ENCODE peak calls at places on chromosome 1, in six cellular contexts. R, C, P, Z, E and U are unnamed samples.

GRCh38 chr1:15923241-15923640 is 52.7 kb downstream of the ZBTB17 start:
- DNase-seq in C (no peak), E (peak), P (no peak), R (no peak), Z (no peak), U (no peak)

GRCh38 chr1:27403931-27404330 is 11.5 kb downstream of the GPR3 start:
- DNase-seq in E (no peak), C (no peak), P (no peak), Z (no peak), R (no peak), U (no peak)

GRCh38 chr1:5992814-5993552 is 758 bp upstream of the NPHP4 start:
- DNase-seq in Z (no peak), R (peak), P (no peak), E (no peak), C (no peak), U (no peak)

GRCh38 chr1:1059494-1060280 is 14.4 kb downstream of the RNF223 start:
- DNase-seq in P (peak), C (peak), Z (peak), R (peak), E (peak), U (peak)

GRCh38 chr1:20660363-20661234 is 570 bp downstream of the DDOST start:
- DNase-seq in C (no peak), R (no peak), Z (no peak), P (no peak), E (no peak), U (no peak)

GRCh38 chr1:7422561-7422960 is 348.5 kb upstream of the VAMP3 start:
- DNase-seq in C (peak), Z (peak), E (no peak), R (no peak), P (no peak), U (peak)

GRCh38 chr1:41619511-41620364 is 135.3 kb upstream of the EDN2 start:
- DNase-seq in E (no peak), C (peak), Z (no peak), R (peak), P (no peak), U (no peak)

GRCh38 chr1:199226163-199226562 is 587.3 kb downstream of the PTPRC start:
- DNase-seq in E (peak), Z (no peak), P (no peak), C (no peak), R (no peak), U (no peak)

GRCh38 chr1:118151312-118151937 is 33.6 kb downstream of the SPAG17 start:
- DNase-seq in Z (peak), C (peak), P (no peak), E (peak), R (peak), U (no peak)

GRCh38 chr1:178529364-178530036 is 16.6 kb downstream of the TEX35 start:
- DNase-seq in E (no peak), C (no peak), R (no peak), Z (peak), P (no peak), U (no peak)

GRCh38 chr1:87024936-87025537 is 110.6 kb downstream of the HS2ST1 start:
- DNase-seq in C (no peak), E (peak), Z (no peak), P (no peak), R (peak), U (no peak)

GRCh38 chr1:215228193-215228592 is 145.7 kb downstream of the KCNK2 start:
- DNase-seq in R (no peak), E (no peak), C (no peak), P (no peak), Z (no peak), U (no peak)

GRCh38 chr1:240658312-240658975 is 46.5 kb upstream of the GREM2 start:
- DNase-seq in Z (no peak), E (no peak), P (no peak), R (no peak), C (no peak), U (no peak)